ENCODE peak calls at places on chromosomes 16 and 17, in seven cellular contexts. One of them, this sample, is unnamed.

GRCh38 chr17:68719431-68719830 is 118.3 kb upstream of the FAM20A start:
- DNase-seq in gastrocnemius medialis: no peak
- DNase-seq in Calu3: no peak
- DNase-seq in testis: no peak
- DNase-seq in Caco-2: no peak
- DNase-seq in tibial artery: no peak
- DNase-seq in IMR-90: no peak
- DNase-seq in this sample: no peak

GRCh38 chr17:32621612-32622312 is 135.0 kb downstream of the CDK5R1 start:
- DNase-seq in Calu3: no peak
- DNase-seq in IMR-90: no peak
- DNase-seq in testis: no peak
- DNase-seq in Caco-2: peak; percentile 27
- DNase-seq in gastrocnemius medialis: no peak
- DNase-seq in tibial artery: no peak
- DNase-seq in this sample: no peak

GRCh38 chr17:51860934-51861561 is 297.5 kb downstream of the CA10 start:
- DNase-seq in testis: peak; percentile 74
- DNase-seq in Caco-2: peak; percentile 65
- DNase-seq in Calu3: peak; percentile 82
- DNase-seq in tibial artery: no peak
- DNase-seq in gastrocnemius medialis: no peak
- DNase-seq in IMR-90: no peak
- DNase-seq in this sample: no peak

GRCh38 chr17:27912989-27913388 is 19.8 kb upstream of the LYRM9 start:
- DNase-seq in gastrocnemius medialis: no peak
- DNase-seq in Calu3: no peak
- DNase-seq in testis: no peak
- DNase-seq in Caco-2: no peak
- DNase-seq in IMR-90: no peak
- DNase-seq in tibial artery: no peak
- DNase-seq in this sample: no peak

GRCh38 chr16:2924901-2925820 is 13.4 kb downstream of the FLYWCH1 start:
- DNase-seq in Calu3: no peak
- DNase-seq in tibial artery: no peak
- DNase-seq in testis: no peak
- DNase-seq in Caco-2: no peak
- DNase-seq in IMR-90: peak; percentile 33
- DNase-seq in gastrocnemius medialis: no peak
- DNase-seq in this sample: no peak

GRCh38 chr17:29216856-29217255 is 29.8 kb upstream of the CRYBA1 start:
- DNase-seq in tibial artery: no peak
- DNase-seq in gastrocnemius medialis: no peak
- DNase-seq in Calu3: no peak
- DNase-seq in testis: no peak
- DNase-seq in Caco-2: no peak
- DNase-seq in IMR-90: no peak
- DNase-seq in this sample: no peak

GRCh38 chr17:13671341-13671740 is 69.6 kb upstream of the HS3ST3A1 start:
- DNase-seq in testis: no peak
- DNase-seq in Calu3: no peak
- DNase-seq in IMR-90: no peak
- DNase-seq in gastrocnemius medialis: no peak
- DNase-seq in Caco-2: no peak
- DNase-seq in tibial artery: no peak
- DNase-seq in this sample: no peak

GRCh38 chr16:29862383-29862883 is 593 bp downstream of the CDIPT start:
- DNase-seq in Caco-2: peak; percentile 43
- DNase-seq in gastrocnemius medialis: no peak
- DNase-seq in Calu3: peak; percentile 62
- DNase-seq in tibial artery: no peak
- DNase-seq in testis: peak; percentile 76
- DNase-seq in IMR-90: no peak
- DNase-seq in this sample: no peak

GRCh38 chr17:7549401-7550055 is 670 bp downstream of the TNFSF12 start:
- DNase-seq in IMR-90: no peak
- DNase-seq in testis: no peak
- DNase-seq in Calu3: no peak
- DNase-seq in gastrocnemius medialis: no peak
- DNase-seq in tibial artery: no peak
- DNase-seq in Caco-2: no peak
- DNase-seq in this sample: no peak

GRCh38 chr17:39199986-39200879 is at the start of gene RPL19:
- DNase-seq in Caco-2: peak; percentile 87
- DNase-seq in IMR-90: peak; percentile 96
- DNase-seq in tibial artery: peak; percentile 94
- DNase-seq in gastrocnemius medialis: peak; percentile 92
- DNase-seq in Calu3: peak; percentile 99
- DNase-seq in testis: peak; percentile 94
- DNase-seq in this sample: peak; percentile 88

GRCh38 chr17:72788950-72789585 is 303.4 kb downstream of the SLC39A11 start:
- DNase-seq in testis: no peak
- DNase-seq in gastrocnemius medialis: no peak
- DNase-seq in Caco-2: peak; percentile 38
- DNase-seq in tibial artery: no peak
- DNase-seq in IMR-90: peak; percentile 54
- DNase-seq in Calu3: no peak
- DNase-seq in this sample: no peak

GRCh38 chr17:36885761-36886365 is 51.4 kb upstream of the LHX1 start:
- DNase-seq in tibial artery: no peak
- DNase-seq in IMR-90: no peak
- DNase-seq in testis: no peak
- DNase-seq in gastrocnemius medialis: no peak
- DNase-seq in Calu3: no peak
- DNase-seq in Caco-2: no peak
- DNase-seq in this sample: no peak

GRCh38 chr17:56913000-56913866 is 616 bp downstream of the TRIM25 start:
- DNase-seq in IMR-90: no peak
- DNase-seq in Calu3: no peak
- DNase-seq in gastrocnemius medialis: peak; percentile 19
- DNase-seq in testis: no peak
- DNase-seq in Caco-2: no peak
- DNase-seq in tibial artery: no peak
- DNase-seq in this sample: no peak

GRCh38 chr17:56707312-56708219 is 114.1 kb downstream of the NOG start:
- DNase-seq in Caco-2: no peak
- DNase-seq in Calu3: no peak
- DNase-seq in IMR-90: peak; percentile 65
- DNase-seq in gastrocnemius medialis: no peak
- DNase-seq in tibial artery: no peak
- DNase-seq in testis: no peak
- DNase-seq in this sample: no peak

GRCh38 chr17:72266099-72266852 is 145.5 kb downstream of the SOX9 start:
- DNase-seq in gastrocnemius medialis: no peak
- DNase-seq in IMR-90: no peak
- DNase-seq in Calu3: no peak
- DNase-seq in testis: no peak
- DNase-seq in Caco-2: no peak
- DNase-seq in tibial artery: no peak
- DNase-seq in this sample: no peak

GRCh38 chr17:8123695-8124349 is at the start of gene HES7:
- DNase-seq in IMR-90: peak; percentile 50
- DNase-seq in tibial artery: no peak
- DNase-seq in Caco-2: no peak
- DNase-seq in gastrocnemius medialis: no peak
- DNase-seq in testis: no peak
- DNase-seq in Calu3: no peak
- DNase-seq in this sample: peak; percentile 44

GRCh38 chr16:89586853-89587252 is 11.3 kb downstream of the CPNE7 start:
- DNase-seq in tibial artery: no peak
- DNase-seq in Caco-2: no peak
- DNase-seq in gastrocnemius medialis: no peak
- DNase-seq in IMR-90: no peak
- DNase-seq in testis: peak; percentile 43
- DNase-seq in Calu3: no peak
- DNase-seq in this sample: no peak

GRCh38 chr17:21213005-21213404 is 956 bp downstream of the TMEM11 start:
- DNase-seq in testis: no peak
- DNase-seq in Caco-2: no peak
- DNase-seq in IMR-90: no peak
- DNase-seq in tibial artery: no peak
- DNase-seq in gastrocnemius medialis: no peak
- DNase-seq in Calu3: no peak
- DNase-seq in this sample: no peak

GRCh38 chr17:28698253-28698941 is 13.3 kb downstream of the PROCA1 start:
- DNase-seq in Calu3: peak; percentile 81
- DNase-seq in tibial artery: no peak
- DNase-seq in testis: no peak
- DNase-seq in IMR-90: no peak
- DNase-seq in Caco-2: peak; percentile 94
- DNase-seq in gastrocnemius medialis: no peak
- DNase-seq in this sample: no peak

GRCh38 chr17:61057257-61057656 is 342.4 kb upstream of the TBX2 start:
- DNase-seq in gastrocnemius medialis: no peak
- DNase-seq in testis: no peak
- DNase-seq in Caco-2: no peak
- DNase-seq in IMR-90: no peak
- DNase-seq in tibial artery: no peak
- DNase-seq in Calu3: no peak
- DNase-seq in this sample: no peak

GRCh38 chr17:39150795-39151679 is at the start of gene PLXDC1:
- DNase-seq in Calu3: peak; percentile 61
- DNase-seq in gastrocnemius medialis: no peak
- DNase-seq in tibial artery: no peak
- DNase-seq in Caco-2: no peak
- DNase-seq in IMR-90: no peak
- DNase-seq in testis: no peak
- DNase-seq in this sample: no peak

GRCh38 chr17:44976198-44976597 is 8.1 kb upstream of the C1QL1 start:
- DNase-seq in gastrocnemius medialis: no peak
- DNase-seq in testis: no peak
- DNase-seq in Calu3: no peak
- DNase-seq in tibial artery: no peak
- DNase-seq in IMR-90: no peak
- DNase-seq in Caco-2: no peak
- DNase-seq in this sample: no peak

GRCh38 chr16:6663668-6664067 is 669.0 kb upstream of the RBFOX1 start:
- DNase-seq in gastrocnemius medialis: no peak
- DNase-seq in Caco-2: no peak
- DNase-seq in IMR-90: no peak
- DNase-seq in testis: no peak
- DNase-seq in tibial artery: no peak
- DNase-seq in Calu3: no peak
- DNase-seq in this sample: no peak
- TF ChIP-seq CTCF in gastrocnemius medialis: no peak
- TF ChIP-seq CTCF in Caco-2: no peak
- TF ChIP-seq CTCF in IMR-90: no peak
- TF ChIP-seq CTCF in testis: no peak
- TF ChIP-seq CTCF in tibial artery: no peak
- TF ChIP-seq CTCF in Calu3: no peak
- TF ChIP-seq CTCF in this sample: no peak

GRCh38 chr16:56436258-56436657 is 10.9 kb upstream of the AMFR start:
- DNase-seq in testis: no peak
- DNase-seq in tibial artery: no peak
- DNase-seq in Caco-2: no peak
- DNase-seq in Calu3: no peak
- DNase-seq in gastrocnemius medialis: no peak
- DNase-seq in IMR-90: no peak
- DNase-seq in this sample: no peak
- TF ChIP-seq CTCF in testis: no peak
- TF ChIP-seq CTCF in tibial artery: no peak
- TF ChIP-seq CTCF in Caco-2: no peak
- TF ChIP-seq CTCF in Calu3: no peak
- TF ChIP-seq CTCF in gastrocnemius medialis: no peak
- TF ChIP-seq CTCF in IMR-90: no peak
- TF ChIP-seq CTCF in this sample: no peak

GRCh38 chr17:74646231-74646630 is 22.7 kb upstream of the CD300E start:
- DNase-seq in IMR-90: no peak
- DNase-seq in tibial artery: no peak
- DNase-seq in testis: no peak
- DNase-seq in gastrocnemius medialis: no peak
- DNase-seq in Calu3: no peak
- DNase-seq in Caco-2: no peak
- DNase-seq in this sample: no peak
- TF ChIP-seq CTCF in IMR-90: peak; percentile 4
- TF ChIP-seq CTCF in tibial artery: no peak
- TF ChIP-seq CTCF in testis: no peak
- TF ChIP-seq CTCF in gastrocnemius medialis: no peak
- TF ChIP-seq CTCF in Calu3: peak; percentile 17
- TF ChIP-seq CTCF in Caco-2: no peak
- TF ChIP-seq CTCF in this sample: no peak

GRCh38 chr17:78174870-78175642 is 6.7 kb downstream of the SYNGR2 start:
- DNase-seq in testis: no peak
- DNase-seq in gastrocnemius medialis: peak; percentile 79
- DNase-seq in Caco-2: no peak
- DNase-seq in tibial artery: no peak
- DNase-seq in Calu3: no peak
- DNase-seq in IMR-90: no peak
- DNase-seq in this sample: no peak
- TF ChIP-seq CTCF in testis: no peak
- TF ChIP-seq CTCF in gastrocnemius medialis: peak; percentile 6
- TF ChIP-seq CTCF in Caco-2: no peak
- TF ChIP-seq CTCF in tibial artery: no peak
- TF ChIP-seq CTCF in Calu3: no peak
- TF ChIP-seq CTCF in IMR-90: no peak
- TF ChIP-seq CTCF in this sample: no peak

This sample was measured in tibial nerve.